ENCODE peak calls at places on chromosomes 11 and 22, in eight cellular contexts. Q is GM23248; S is NAMALWA; A is GM20000; H is NCI-H2029 treated with DMSO at 0.1 percent for 48 hours; B is fibroblast of the conjunctiva; M is stimulated activated CD4-positive, alpha-beta T cell treated with anti-CD3 and anti-CD28 coated beads, Interleukin-15, amount 100 ng/mL, for 24 hours; J is activated CD4-positive, alpha-beta T cell treated with anti-CD3 and anti-CD28 coated beads, Interleukin-2, amount 50 U/mL, for 24 hours. P is an unnamed sample.

GRCh38 chr11:134537296-134537695 is 125.3 kb upstream of the B3GAT1 start:
- DNase-seq in H (no peak), M (no peak), B (no peak), S (no peak), Q (no peak), J (no peak), A (no peak), P (peak)

GRCh38 chr11:30463266-30463665 is 122.9 kb downstream of the MPPED2 start:
- DNase-seq in J (no peak), S (no peak), M (no peak), H (no peak), B (no peak), Q (no peak), A (no peak), P (no peak)

GRCh38 chr11:17533341-17533740 is 10.9 kb downstream of the USH1C start:
- DNase-seq in M (no peak), A (no peak), H (no peak), Q (no peak), S (no peak), B (no peak), J (no peak), P (no peak)

GRCh38 chr11:1797391-1798125 is 33.8 kb upstream of the CTSD start:
- DNase-seq in Q (no peak), B (no peak), A (no peak), M (no peak), S (no peak), J (no peak), H (no peak), P (no peak)

GRCh38 chr11:21654091-21654490 is 538.8 kb upstream of the ANO5 start:
- DNase-seq in B (no peak), H (peak), J (no peak), M (no peak), S (no peak), Q (no peak), A (no peak), P (no peak)

GRCh38 chr11:32109138-32109537 is 18.3 kb downstream of the RCN1 start:
- DNase-seq in J (no peak), Q (no peak), S (no peak), A (no peak), B (peak), H (no peak), M (no peak), P (no peak)

GRCh38 chr11:15208570-15209222 is 94.0 kb downstream of the INSC start:
- DNase-seq in Q (peak), B (peak), M (peak), J (peak), H (peak), S (peak), A (peak), P (peak)

GRCh38 chr22:37410174-37411055 is 16.9 kb downstream of the ELFN2 start:
- DNase-seq in S (no peak), H (no peak), Q (no peak), A (no peak), J (no peak), M (no peak), B (no peak), P (no peak)

GRCh38 chr22:36339171-36340065 is 48.3 kb downstream of the MYH9 start:
- DNase-seq in A (no peak), M (peak), Q (peak), B (peak), H (no peak), S (no peak), J (no peak), P (no peak)

GRCh38 chr11:70838198-70838597 is 414.2 kb downstream of the SHANK2 start:
- DNase-seq in B (no peak), S (no peak), A (no peak), M (no peak), Q (no peak), H (no peak), J (no peak), P (no peak)

GRCh38 chr11:128026596-128026995 is 560.8 kb downstream of the ETS1 start:
- DNase-seq in A (no peak), H (no peak), Q (peak), M (no peak), S (no peak), B (peak), J (no peak), P (peak)

GRCh38 chr11:70569173-70569890 is 171.0 kb downstream of the CTTN start:
- DNase-seq in S (no peak), H (no peak), B (no peak), A (no peak), Q (no peak), J (no peak), M (no peak), P (no peak)

GRCh38 chr11:26778000-26778757 is 56.3 kb upstream of the SLC5A12 start:
- DNase-seq in B (no peak), A (no peak), Q (peak), J (no peak), S (peak), M (no peak), H (no peak), P (no peak)

GRCh38 chr11:104682241-104682640 is 216.0 kb downstream of the CASP12 start:
- DNase-seq in A (no peak), S (no peak), J (no peak), M (no peak), H (no peak), Q (no peak), B (no peak), P (no peak)

GRCh38 chr11:3130269-3131071 is 34.6 kb downstream of the OSBPL5 start:
- DNase-seq in Q (no peak), S (no peak), J (no peak), M (no peak), H (peak), A (no peak), B (no peak), P (peak)

GRCh38 chr11:119169272-119169719 is 771 bp downstream of the NLRX1 start:
- DNase-seq in S (no peak), J (peak), Q (peak), B (no peak), H (no peak), A (peak), M (peak), P (peak)

GRCh38 chr11:12800032-12800671 is 125.9 kb downstream of the TEAD1 start:
- DNase-seq in A (no peak), S (no peak), B (no peak), M (no peak), H (peak), J (no peak), Q (peak), P (peak)

GRCh38 chr11:59668188-59668949 is 468 bp downstream of the PATL1 start:
- DNase-seq in B (peak), Q (peak), J (peak), H (no peak), A (peak), M (peak), S (peak), P (peak)

GRCh38 chr11:75816561-75817239 is 1.7 kb downstream of the UVRAG start:
- DNase-seq in B (no peak), A (no peak), J (no peak), S (peak), H (no peak), M (no peak), Q (peak), P (no peak)

GRCh38 chr11:62456630-62457029 is 37.8 kb downstream of the SCGB1A1 start:
- DNase-seq in B (no peak), Q (no peak), M (no peak), H (peak), A (no peak), S (no peak), J (no peak), P (peak)

GRCh38 chr22:46460835-46461234 is 76.6 kb downstream of the CELSR1 start:
- DNase-seq in S (no peak), B (no peak), H (no peak), Q (no peak), J (no peak), A (no peak), M (no peak), P (no peak)

GRCh38 chr11:33063326-33063775 is 24.0 kb downstream of the TCP11L1 start:
- DNase-seq in S (no peak), Q (peak), J (no peak), B (no peak), M (no peak), H (no peak), A (peak), P (no peak)

GRCh38 chr11:85835263-85835662 is 19.9 kb upstream of the CCDC83 start:
- DNase-seq in Q (no peak), M (no peak), A (no peak), J (no peak), S (no peak), H (no peak), B (no peak), P (no peak)

GRCh38 chr22:33111491-33111890 is 53.3 kb upstream of the SYN3 start:
- DNase-seq in Q (peak), S (no peak), M (no peak), A (no peak), B (no peak), J (no peak), H (no peak), P (no peak)

GRCh38 chr11:8369592-8370205 is 106.0 kb upstream of the LMO1 start:
- DNase-seq in H (no peak), B (no peak), A (no peak), Q (no peak), J (no peak), S (no peak), M (no peak), P (no peak)

GRCh38 chr11:107598225-107599139 is 7.5 kb downstream of the ELMOD1 start:
- DNase-seq in H (no peak), Q (peak), A (peak), B (no peak), M (no peak), S (peak), J (no peak), P (peak)

GRCh38 chr11:31509017-31509411 is 408 bp downstream of the IMMP1L start:
- DNase-seq in A (peak), Q (peak), H (no peak), J (no peak), M (no peak), S (no peak), B (no peak), P (no peak)

GRCh38 chr11:66854231-66854661 is 2.6 kb upstream of the LRFN4 start:
- DNase-seq in Q (no peak), J (no peak), S (no peak), M (no peak), H (no peak), B (no peak), A (no peak), P (no peak)

GRCh38 chr11:101090679-101091270 is 38.8 kb downstream of the PGR start:
- DNase-seq in A (no peak), H (no peak), B (no peak), J (no peak), S (no peak), M (no peak), Q (no peak), P (no peak)

GRCh38 chr11:125338435-125338834 is 157.6 kb downstream of the FEZ1 start:
- DNase-seq in B (no peak), Q (no peak), H (no peak), S (no peak), J (no peak), M (no peak), A (no peak), P (no peak)

GRCh38 chr11:116310215-116310614 is 462.6 kb downstream of the BUD13 start:
- DNase-seq in J (no peak), B (no peak), A (no peak), S (no peak), M (no peak), H (no peak), Q (no peak), P (peak)

GRCh38 chr11:2468363-2469240 is 23.8 kb downstream of the KCNQ1 start:
- DNase-seq in M (no peak), J (no peak), Q (no peak), B (no peak), S (no peak), H (no peak), A (no peak), P (no peak)

GRCh38 chr22:17872491-17872890 is 98.2 kb upstream of the BID start:
- DNase-seq in H (no peak), A (no peak), S (no peak), J (no peak), Q (no peak), M (no peak), B (no peak), P (peak)

GRCh38 chr11:63508745-63509144 is 2.9 kb downstream of the LGALS12 start:
- DNase-seq in J (no peak), M (no peak), S (no peak), A (no peak), B (no peak), Q (no peak), H (no peak), P (peak)

GRCh38 chr11:8813658-8814057 is 97.3 kb upstream of the AKIP1 start:
- DNase-seq in J (peak), A (peak), H (peak), Q (peak), B (peak), M (peak), S (peak), P (peak)

P was measured in islet precursor cell.